ENCODE peak calls at places on chromosomes 7 and 10, in nine cellular contexts. One of them, this sample, is unnamed. For H3K4me1 and H3K27me3, the result is how much of the 10 kb centered on the place peaks cover.

GRCh38 chr10:74039561-74040145 is 41.7 kb downstream of the VCL start:
- DNase-seq in lung: peak
- DNase-seq in mammary epithelial cell: no peak
- DNase-seq in cardiac muscle cell: peak
- DNase-seq in body of pancreas: no peak
- DNase-seq in gastrocnemius medialis: peak
- DNase-seq in colonic mucosa: no peak
- DNase-seq in keratinocyte: no peak
- DNase-seq in tibial artery: peak
- DNase-seq in this sample: peak

GRCh38 chr10:24617771-24618396 is 105.8 kb downstream of the ARHGAP21 start:
- DNase-seq in gastrocnemius medialis: peak
- DNase-seq in colonic mucosa: peak
- DNase-seq in tibial artery: peak
- DNase-seq in mammary epithelial cell: peak
- DNase-seq in body of pancreas: peak
- DNase-seq in keratinocyte: no peak
- DNase-seq in lung: no peak
- DNase-seq in cardiac muscle cell: peak
- DNase-seq in this sample: peak

GRCh38 chr7:149817301-149817771 is 20.8 kb upstream of the ZNF862 start:
- DNase-seq in cardiac muscle cell: no peak
- DNase-seq in colonic mucosa: no peak
- DNase-seq in gastrocnemius medialis: no peak
- DNase-seq in body of pancreas: no peak
- DNase-seq in mammary epithelial cell: no peak
- DNase-seq in keratinocyte: no peak
- DNase-seq in tibial artery: no peak
- DNase-seq in lung: no peak
- DNase-seq in this sample: peak

GRCh38 chr7:1938788-1939433 is 268.8 kb downstream of the ELFN1 start:
- DNase-seq in colonic mucosa: no peak
- DNase-seq in lung: no peak
- DNase-seq in cardiac muscle cell: no peak
- DNase-seq in gastrocnemius medialis: no peak
- DNase-seq in body of pancreas: peak
- DNase-seq in keratinocyte: no peak
- DNase-seq in mammary epithelial cell: peak
- DNase-seq in tibial artery: no peak
- DNase-seq in this sample: no peak

GRCh38 chr10:81026597-81026996 is 488.9 kb downstream of the SH2D4B start:
- DNase-seq in cardiac muscle cell: no peak
- DNase-seq in lung: no peak
- DNase-seq in colonic mucosa: no peak
- DNase-seq in mammary epithelial cell: no peak
- DNase-seq in gastrocnemius medialis: no peak
- DNase-seq in tibial artery: no peak
- DNase-seq in keratinocyte: no peak
- DNase-seq in body of pancreas: no peak
- DNase-seq in this sample: no peak

GRCh38 chr7:270351-270983 is 19.5 kb upstream of the FOXL3 start:
- DNase-seq in keratinocyte: no peak
- DNase-seq in colonic mucosa: no peak
- DNase-seq in body of pancreas: peak
- DNase-seq in lung: no peak
- DNase-seq in tibial artery: no peak
- DNase-seq in mammary epithelial cell: no peak
- DNase-seq in gastrocnemius medialis: no peak
- DNase-seq in cardiac muscle cell: no peak
- DNase-seq in this sample: no peak

GRCh38 chr7:18541189-18541870 is 45.8 kb downstream of the HDAC9 start:
- DNase-seq in mammary epithelial cell: no peak
- DNase-seq in keratinocyte: no peak
- DNase-seq in gastrocnemius medialis: no peak
- DNase-seq in lung: no peak
- DNase-seq in tibial artery: peak
- DNase-seq in cardiac muscle cell: no peak
- DNase-seq in body of pancreas: peak
- DNase-seq in colonic mucosa: no peak
- DNase-seq in this sample: peak

GRCh38 chr10:10785627-10786333 is 231.9 kb upstream of the CELF2 start:
- DNase-seq in cardiac muscle cell: no peak
- DNase-seq in tibial artery: no peak
- DNase-seq in lung: no peak
- DNase-seq in colonic mucosa: no peak
- DNase-seq in mammary epithelial cell: peak
- DNase-seq in keratinocyte: no peak
- DNase-seq in gastrocnemius medialis: no peak
- DNase-seq in body of pancreas: no peak
- DNase-seq in this sample: no peak

GRCh38 chr7:158096582-158096981 is 491.0 kb downstream of the PTPRN2 start:
- DNase-seq in cardiac muscle cell: no peak
- DNase-seq in tibial artery: peak
- DNase-seq in mammary epithelial cell: no peak
- DNase-seq in keratinocyte: no peak
- DNase-seq in lung: no peak
- DNase-seq in gastrocnemius medialis: no peak
- DNase-seq in body of pancreas: no peak
- DNase-seq in colonic mucosa: no peak
- DNase-seq in this sample: no peak

GRCh38 chr7:4830176-4830575 is 31.7 kb downstream of the PAPOLB start:
- DNase-seq in cardiac muscle cell: peak
- DNase-seq in gastrocnemius medialis: no peak
- DNase-seq in lung: peak
- DNase-seq in colonic mucosa: peak
- DNase-seq in body of pancreas: peak
- DNase-seq in mammary epithelial cell: no peak
- DNase-seq in keratinocyte: no peak
- DNase-seq in tibial artery: peak
- DNase-seq in this sample: peak

GRCh38 chr10:117275121-117275520 is 34.2 kb downstream of the SLC18A2 start:
- DNase-seq in keratinocyte: no peak
- DNase-seq in gastrocnemius medialis: no peak
- DNase-seq in colonic mucosa: no peak
- DNase-seq in body of pancreas: no peak
- DNase-seq in mammary epithelial cell: no peak
- DNase-seq in cardiac muscle cell: no peak
- DNase-seq in lung: no peak
- DNase-seq in tibial artery: no peak
- DNase-seq in this sample: no peak

GRCh38 chr10:105063796-105064195 is 422.7 kb downstream of the SORCS3 start:
- DNase-seq in mammary epithelial cell: peak
- DNase-seq in cardiac muscle cell: peak
- DNase-seq in lung: no peak
- DNase-seq in colonic mucosa: peak
- DNase-seq in tibial artery: no peak
- DNase-seq in body of pancreas: peak
- DNase-seq in keratinocyte: no peak
- DNase-seq in gastrocnemius medialis: no peak
- DNase-seq in this sample: no peak

GRCh38 chr10:58372630-58373445 is 12.4 kb upstream of the TFAM start:
- DNase-seq in tibial artery: no peak
- DNase-seq in lung: no peak
- DNase-seq in colonic mucosa: no peak
- DNase-seq in mammary epithelial cell: no peak
- DNase-seq in body of pancreas: no peak
- DNase-seq in cardiac muscle cell: no peak
- DNase-seq in gastrocnemius medialis: no peak
- DNase-seq in keratinocyte: no peak
- DNase-seq in this sample: no peak

GRCh38 chr7:91263359-91264082 is 712 bp upstream of the FZD1 start:
- DNase-seq in tibial artery: peak
- DNase-seq in mammary epithelial cell: no peak
- DNase-seq in keratinocyte: no peak
- DNase-seq in body of pancreas: peak
- DNase-seq in colonic mucosa: peak
- DNase-seq in cardiac muscle cell: peak
- DNase-seq in lung: peak
- DNase-seq in gastrocnemius medialis: no peak
- DNase-seq in this sample: peak

GRCh38 chr10:73405556-73405955 is 8.3 kb downstream of the ANXA7 start:
- DNase-seq in lung: no peak
- DNase-seq in colonic mucosa: no peak
- DNase-seq in body of pancreas: no peak
- DNase-seq in cardiac muscle cell: no peak
- DNase-seq in tibial artery: no peak
- DNase-seq in mammary epithelial cell: no peak
- DNase-seq in gastrocnemius medialis: no peak
- DNase-seq in keratinocyte: no peak
- DNase-seq in this sample: no peak

GRCh38 chr10:73647875-73648228 is 6.6 kb upstream of the MYOZ1 start:
- DNase-seq in tibial artery: no peak
- DNase-seq in keratinocyte: no peak
- DNase-seq in mammary epithelial cell: no peak
- DNase-seq in gastrocnemius medialis: no peak
- DNase-seq in cardiac muscle cell: no peak
- DNase-seq in colonic mucosa: no peak
- DNase-seq in lung: no peak
- DNase-seq in body of pancreas: no peak
- DNase-seq in this sample: peak

GRCh38 chr10:130226012-130226411 is 89.8 kb downstream of the GLRX3 start:
- DNase-seq in lung: no peak
- DNase-seq in gastrocnemius medialis: no peak
- DNase-seq in body of pancreas: no peak
- DNase-seq in cardiac muscle cell: no peak
- DNase-seq in colonic mucosa: no peak
- DNase-seq in mammary epithelial cell: no peak
- DNase-seq in tibial artery: no peak
- DNase-seq in keratinocyte: no peak
- DNase-seq in this sample: no peak

GRCh38 chr7:69428089-69428488 is 170.2 kb upstream of the AUTS2 start:
- DNase-seq in gastrocnemius medialis: no peak
- DNase-seq in body of pancreas: no peak
- DNase-seq in keratinocyte: no peak
- DNase-seq in cardiac muscle cell: no peak
- DNase-seq in lung: no peak
- DNase-seq in colonic mucosa: no peak
- DNase-seq in mammary epithelial cell: no peak
- DNase-seq in tibial artery: no peak
- DNase-seq in this sample: no peak

GRCh38 chr10:12780634-12781601 is 220.6 kb downstream of the CCDC3 start:
- DNase-seq in colonic mucosa: no peak
- DNase-seq in cardiac muscle cell: no peak
- DNase-seq in keratinocyte: no peak
- DNase-seq in tibial artery: peak
- DNase-seq in body of pancreas: no peak
- DNase-seq in gastrocnemius medialis: no peak
- DNase-seq in lung: no peak
- DNase-seq in mammary epithelial cell: no peak
- DNase-seq in this sample: no peak

GRCh38 chr7:33710608-33711007 is 194.7 kb upstream of the BMPER start:
- DNase-seq in keratinocyte: no peak
- DNase-seq in gastrocnemius medialis: no peak
- DNase-seq in body of pancreas: no peak
- DNase-seq in mammary epithelial cell: peak
- DNase-seq in cardiac muscle cell: no peak
- DNase-seq in lung: no peak
- DNase-seq in tibial artery: no peak
- DNase-seq in colonic mucosa: no peak
- DNase-seq in this sample: no peak

GRCh38 chr10:133312769-133313145 is 4.0 kb downstream of the ZNF511 start:
- DNase-seq in mammary epithelial cell: no peak
- DNase-seq in colonic mucosa: no peak
- DNase-seq in body of pancreas: no peak
- DNase-seq in gastrocnemius medialis: no peak
- DNase-seq in tibial artery: no peak
- DNase-seq in lung: no peak
- DNase-seq in keratinocyte: no peak
- DNase-seq in cardiac muscle cell: no peak
- DNase-seq in this sample: no peak
- H3K4me1 ChIP-seq in mammary epithelial cell: under half
- H3K4me1 ChIP-seq in colonic mucosa: under half
- H3K4me1 ChIP-seq in body of pancreas: under half
- H3K4me1 ChIP-seq in gastrocnemius medialis: under half
- H3K4me1 ChIP-seq in tibial artery: under half
- H3K4me1 ChIP-seq in lung: under half
- H3K4me1 ChIP-seq in keratinocyte: under half
- H3K4me1 ChIP-seq in cardiac muscle cell: under half
- H3K4me1 ChIP-seq in this sample: under half

GRCh38 chr10:96090463-96090800 is 39.7 kb upstream of the ZNF518A start:
- DNase-seq in keratinocyte: no peak
- DNase-seq in gastrocnemius medialis: no peak
- DNase-seq in lung: no peak
- DNase-seq in body of pancreas: no peak
- DNase-seq in cardiac muscle cell: no peak
- DNase-seq in colonic mucosa: peak
- DNase-seq in mammary epithelial cell: no peak
- DNase-seq in tibial artery: no peak
- DNase-seq in this sample: no peak
- H3K27me3 ChIP-seq in keratinocyte: under half
- H3K27me3 ChIP-seq in gastrocnemius medialis: under half
- H3K27me3 ChIP-seq in lung: under half
- H3K27me3 ChIP-seq in body of pancreas: under half
- H3K27me3 ChIP-seq in cardiac muscle cell: under half
- H3K27me3 ChIP-seq in colonic mucosa: under half
- H3K27me3 ChIP-seq in mammary epithelial cell: under half
- H3K27me3 ChIP-seq in tibial artery: under half
- H3K27me3 ChIP-seq in this sample: under half

GRCh38 chr10:52391927-52392602 is 78.0 kb downstream of the DKK1 start:
- DNase-seq in colonic mucosa: no peak
- DNase-seq in lung: no peak
- DNase-seq in body of pancreas: no peak
- DNase-seq in cardiac muscle cell: no peak
- DNase-seq in tibial artery: no peak
- DNase-seq in gastrocnemius medialis: no peak
- DNase-seq in mammary epithelial cell: peak
- DNase-seq in keratinocyte: peak
- DNase-seq in this sample: no peak
- TF ChIP-seq CTCF in colonic mucosa: no peak
- TF ChIP-seq CTCF in lung: no peak
- TF ChIP-seq CTCF in body of pancreas: no peak
- TF ChIP-seq CTCF in cardiac muscle cell: no peak
- TF ChIP-seq CTCF in tibial artery: no peak
- TF ChIP-seq CTCF in gastrocnemius medialis: no peak
- TF ChIP-seq CTCF in mammary epithelial cell: no peak
- TF ChIP-seq CTCF in keratinocyte: no peak
- TF ChIP-seq CTCF in this sample: no peak

DNA sequence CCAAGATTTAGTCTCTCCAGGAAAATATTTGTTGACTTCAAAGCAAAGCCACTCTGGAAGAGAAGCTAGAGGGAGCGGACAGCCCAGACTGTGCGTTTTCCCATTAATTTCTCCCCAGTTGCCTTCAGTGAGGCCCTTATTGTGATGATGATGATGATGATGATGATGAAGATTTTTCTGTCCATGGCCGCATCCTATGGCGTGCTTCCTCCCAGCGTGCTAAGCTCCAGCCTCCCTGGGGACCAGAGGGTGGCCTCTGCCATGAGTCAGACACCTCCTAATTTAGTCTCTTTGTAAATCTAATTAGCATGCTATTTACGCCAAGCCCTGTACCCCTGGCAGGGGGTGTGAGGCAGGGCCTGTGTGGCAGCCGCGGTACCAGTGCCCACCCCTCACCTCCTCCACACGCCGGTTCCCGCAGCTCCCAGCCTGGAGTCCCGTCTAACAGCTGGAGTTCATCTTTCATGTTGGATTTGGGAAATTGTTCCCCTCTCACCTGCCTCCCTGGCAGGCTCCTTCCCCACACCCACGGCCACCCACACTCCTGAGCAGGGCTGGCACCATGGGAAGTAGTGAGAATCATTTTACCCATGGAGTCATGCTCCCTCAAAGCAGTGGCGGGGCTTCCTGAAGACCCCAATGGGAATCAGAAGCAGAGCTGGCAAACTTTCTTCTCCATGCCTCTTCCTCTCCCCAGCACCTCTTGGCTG is 92.2 kb downstream of the C10orf105 start:
- DNase-seq in lung: no peak
- DNase-seq in body of pancreas: no peak
- DNase-seq in tibial artery: no peak
- DNase-seq in cardiac muscle cell: no peak
- DNase-seq in keratinocyte: no peak
- DNase-seq in gastrocnemius medialis: no peak
- DNase-seq in colonic mucosa: no peak
- DNase-seq in mammary epithelial cell: no peak
- DNase-seq in this sample: no peak
- H3K4me1 ChIP-seq in lung: under half
- H3K4me1 ChIP-seq in body of pancreas: under half
- H3K4me1 ChIP-seq in tibial artery: under half
- H3K4me1 ChIP-seq in cardiac muscle cell: under half
- H3K4me1 ChIP-seq in keratinocyte: under half
- H3K4me1 ChIP-seq in gastrocnemius medialis: under half
- H3K4me1 ChIP-seq in colonic mucosa: under half
- H3K4me1 ChIP-seq in mammary epithelial cell: under half
- H3K4me1 ChIP-seq in this sample: under half